ENCODE peak calls at places on chromosome 12, in five cellular contexts. V is PC-3; T is CD4-positive, alpha-beta memory T cell; D is tibial artery; U is CD8-positive, alpha-beta T cell. R is an unnamed sample.

GRCh38 chr12:107092669-107093546 is 441 bp downstream of the CRY1 start:
- DNase-seq in V (peak; percentile 40), T (peak; percentile 89), D (peak; percentile 51), U (peak; percentile 83), R (no peak)

GRCh38 chr12:12534134-12534866 is 28.4 kb downstream of the DUSP16 start:
- DNase-seq in V (no peak), T (no peak), D (no peak), U (no peak), R (no peak)

GRCh38 chr12:65876898-65877721 is 52.8 kb downstream of the HMGA2 start:
- DNase-seq in V (peak; percentile 35), T (no peak), D (no peak), U (no peak), R (no peak)

GRCh38 chr12:118136559-118137003 is 657 bp downstream of the PEBP1 start:
- DNase-seq in V (peak; percentile 54), T (peak; percentile 47), D (peak; percentile 60), U (peak; percentile 21), R (peak; percentile 75)

GRCh38 chr12:119857036-119857435 is 20.1 kb downstream of the CIT start:
- DNase-seq in V (no peak), T (no peak), D (no peak), U (no peak), R (no peak)

GRCh38 chr12:101459642-101460346 is 15.3 kb upstream of the SPIC start:
- DNase-seq in V (peak; percentile 94), T (no peak), D (peak; percentile 32), U (no peak), R (no peak)

GRCh38 chr12:96862326-96862725 is 44.7 kb upstream of the NEDD1 start:
- DNase-seq in V (peak; percentile 25), T (no peak), D (no peak), U (no peak), R (no peak)

GRCh38 chr12:109232731-109233130 is 76.4 kb downstream of the FOXN4 start:
- DNase-seq in V (no peak), T (no peak), D (no peak), U (no peak), R (no peak)

GRCh38 chr12:116143883-116144266 is 133.6 kb downstream of the MED13L start:
- DNase-seq in V (no peak), T (no peak), D (no peak), U (no peak), R (no peak)

GRCh38 chr12:94037444-94037843 is 110.9 kb upstream of the PLXNC1 start:
- DNase-seq in V (no peak), T (no peak), D (no peak), U (no peak), R (no peak)

GRCh38 chr12:62285284-62285683 is 25.1 kb downstream of the USP15 start:
- DNase-seq in V (no peak), T (no peak), D (no peak), U (no peak), R (no peak)

GRCh38 chr12:113109360-113109759 is 26.2 kb downstream of the RASAL1 start:
- DNase-seq in V (no peak), T (no peak), D (no peak), U (no peak), R (no peak)

GRCh38 chr12:128408669-128409068 is 141.7 kb downstream of the TMEM132C start:
- DNase-seq in V (no peak), T (no peak), D (no peak), U (no peak), R (no peak)

GRCh38 chr12:6548556-6549378 is 7.1 kb downstream of the IFFO1 start:
- DNase-seq in V (peak; percentile 36), T (no peak), D (no peak), U (no peak), R (no peak)

GRCh38 chr12:124451637-124452243 is 115.7 kb downstream of the NCOR2 start:
- DNase-seq in V (no peak), T (peak; percentile 15), D (no peak), U (no peak), R (no peak)

GRCh38 chr12:53205747-53206146 is 1.3 kb downstream of the ITGB7 start:
- DNase-seq in V (peak; percentile 74), T (peak; percentile 80), D (no peak), U (peak; percentile 69), R (peak; percentile 68)

GRCh38 chr12:131673519-131674265 is 37.2 kb upstream of the SFSWAP start:
- DNase-seq in V (peak; percentile 78), T (no peak), D (no peak), U (no peak), R (no peak)

GRCh38 chr12:72006766-72007165 is 68.1 kb downstream of the TPH2 start:
- DNase-seq in V (no peak), T (no peak), D (no peak), U (no peak), R (no peak)

GRCh38 chr12:57230381-57231155 is 1.1 kb downstream of the SHMT2 start:
- DNase-seq in V (no peak), T (no peak), D (no peak), U (peak; percentile 11), R (no peak)

GRCh38 chr12:132367401-132367851 is 38.0 kb upstream of the GALNT9 start:
- DNase-seq in V (no peak), T (no peak), D (peak; percentile 59), U (no peak), R (peak; percentile 44)

GRCh38 chr12:94190623-94191022 is 42.2 kb downstream of the PLXNC1 start:
- DNase-seq in V (no peak), T (no peak), D (no peak), U (no peak), R (no peak)

GRCh38 chr12:24111591-24111990 is 162.1 kb upstream of the SOX5 start:
- DNase-seq in V (no peak), T (no peak), D (no peak), U (no peak), R (no peak)

GRCh38 chr12:127257366-127257935 is 1009.5 kb upstream of the TMEM132C start:
- DNase-seq in V (peak; percentile 50), T (no peak), D (no peak), U (no peak), R (no peak)

GRCh38 chr12:76777765-76778216 is 13.9 kb downstream of the ZDHHC17 start:
- DNase-seq in V (no peak), T (no peak), D (no peak), U (no peak), R (no peak)

GRCh38 chr12:4379410-4379809 is at the start of gene FGF23:
- DNase-seq in V (peak; percentile 10), T (no peak), D (no peak), U (no peak), R (no peak)

GRCh38 chr12:76643438-76643837 is 83.9 kb upstream of the OSBPL8 start:
- DNase-seq in V (peak; percentile 65), T (no peak), D (no peak), U (no peak), R (no peak)

GRCh38 chr12:56836317-56836716 is 73.2 kb downstream of the HSD17B6 start:
- DNase-seq in V (peak; percentile 28), T (no peak), D (no peak), U (no peak), R (no peak)

GRCh38 chr12:106066051-106066705 is 72.6 kb downstream of the NUAK1 start:
- DNase-seq in V (no peak), T (no peak), D (no peak), U (no peak), R (no peak)

GRCh38 chr12:46303039-46303666 is 34.3 kb upstream of the SLC38A1 start:
- DNase-seq in V (peak; percentile 60), T (peak; percentile 52), D (no peak), U (peak; percentile 44), R (no peak)

GRCh38 chr12:46267618-46268348 is 1.1 kb downstream of the SLC38A1 start:
- DNase-seq in V (peak; percentile 36), T (peak; percentile 65), D (no peak), U (peak; percentile 35), R (peak; percentile 65)

GRCh38 chr12:96986883-96987523 is 79.9 kb downstream of the NEDD1 start:
- DNase-seq in V (peak; percentile 59), T (no peak), D (no peak), U (no peak), R (no peak)

GRCh38 chr12:127107744-127108143 is 1159.2 kb upstream of the TMEM132C start:
- DNase-seq in V (peak; percentile 92), T (no peak), D (no peak), U (no peak), R (no peak)

DNA sequence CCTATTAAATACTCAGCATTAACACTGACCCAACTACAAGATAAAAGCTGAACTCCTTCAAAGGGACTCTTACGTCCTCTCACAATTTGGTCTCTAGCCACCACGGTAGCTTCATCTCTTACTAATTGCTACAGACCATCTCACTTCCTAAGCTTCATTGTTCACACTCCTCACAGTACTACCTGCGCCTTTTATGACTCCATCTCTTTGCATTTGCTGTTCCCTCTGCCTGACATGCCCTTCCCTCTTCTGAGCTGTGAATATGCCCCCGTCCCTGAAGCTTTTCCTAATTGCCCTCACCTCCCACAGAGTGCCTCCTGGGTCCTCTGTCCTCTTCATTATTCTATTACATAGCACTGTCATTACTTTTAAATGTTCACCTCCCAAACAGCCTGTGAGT is 2.5 kb downstream of the EEA1 start:
- DNase-seq in V (no peak), T (no peak), D (no peak), U (no peak), R (no peak)
- H3K4me3 ChIP-seq in V (peak overlapping the region; percentile 82), T (no peak overlapping the region), D (peak overlapping the region; percentile 83), U (no peak overlapping the region), R (no peak overlapping the region)

GRCh38 chr12:68809190-68810026 is 1.4 kb downstream of the MDM2 start:
- DNase-seq in V (no peak), T (no peak), D (no peak), U (no peak), R (no peak)
- H3K27ac ChIP-seq in V (peak overlapping the region; percentile 95), T (peak overlapping the region; percentile 92), D (peak overlapping the region; percentile 100), U (peak overlapping the region; percentile 86), R (peak overlapping the region; percentile 99)

GRCh38 chr12:121279507-121279915 is 17.0 kb downstream of the CAMKK2 start:
- DNase-seq in V (no peak), T (no peak), D (peak; percentile 53), U (no peak), R (no peak)
- H3K4me3 ChIP-seq in V (no peak overlapping the region), T (no peak overlapping the region), D (no peak overlapping the region), U (no peak overlapping the region), R (no peak overlapping the region)

GRCh38 chr12:49577589-49578315 is 9.8 kb upstream of the MCRS1 start:
- DNase-seq in V (no peak), T (no peak), D (no peak), U (no peak), R (no peak)
- H3K27ac ChIP-seq in V (no peak overlapping the region), T (no peak overlapping the region), D (no peak overlapping the region), U (no peak overlapping the region), R (no peak overlapping the region)

GRCh38 chr12:104482748-104483147 is 26.0 kb downstream of the CHST11 start:
- DNase-seq in V (no peak), T (no peak), D (no peak), U (no peak), R (no peak)

GRCh38 chr12:104485651-104486341 is 29.0 kb downstream of the CHST11 start:
- DNase-seq in V (no peak), T (peak; percentile 87), D (no peak), U (peak; percentile 64), R (peak; percentile 68)

GRCh38 chr12:104488383-104488782 is 31.6 kb downstream of the CHST11 start:
- DNase-seq in V (no peak), T (no peak), D (no peak), U (no peak), R (no peak)

GRCh38 chr12:104486943-104487819 is 30.4 kb downstream of the CHST11 start:
- DNase-seq in V (no peak), T (no peak), D (no peak), U (no peak), R (no peak)

GRCh38 chr12:104486416-104486815 is 29.7 kb downstream of the CHST11 start:
- DNase-seq in V (no peak), T (no peak), D (no peak), U (no peak), R (no peak)
- H3K4me3 ChIP-seq in V (no peak overlapping the region), T (no peak overlapping the region), D (no peak overlapping the region), U (no peak overlapping the region), R (no peak overlapping the region)

GRCh38 chr12:111998015-111998414 is 14.9 kb downstream of the TMEM116 start:
- DNase-seq in V (no peak), T (no peak), D (no peak), U (no peak), R (no peak)
- H3K27ac ChIP-seq in V (no peak overlapping the region), T (peak overlapping the region; percentile 36), D (peak overlapping the region; percentile 51), U (no peak overlapping the region), R (no peak overlapping the region)

R was measured in Peyer's patch.